ENCODE peak calls at places on chromosomes 2 and 18, in four cellular contexts. E is left lung, O is adrenal gland, Z is tibial artery. L is an unnamed sample.
A peak's percentile ranks its signal among the peaks of the same experiment; 100 is the strongest.

GRCh38 chr2:70270323-70270722 is 12.4 kb downstream of the PCYOX1 start:
- DNase-seq in Z (no peak), E (no peak), O (no peak), L (no peak)

GRCh38 chr18:75489493-75490190 is 62.1 kb upstream of the SMIM21 start:
- DNase-seq in E (no peak), O (no peak), Z (no peak), L (no peak)

GRCh38 chr2:24024018-24024417 is 14.1 kb downstream of the MFSD2B start:
- DNase-seq in O (no peak), E (no peak), Z (no peak), L (no peak)

GRCh38 chr2:240297553-240298315 is 137.7 kb upstream of the GPC1 start:
- DNase-seq in E (peak; percentile 57), Z (no peak), O (no peak), L (no peak)

GRCh38 chr2:216116418-216116817 is 7.3 kb downstream of the XRCC5 start:
- DNase-seq in O (no peak), Z (no peak), E (no peak), L (no peak)

GRCh38 chr2:68417931-68418330 is 49.2 kb downstream of the FBXO48 start:
- DNase-seq in O (no peak), E (no peak), Z (no peak), L (no peak)

GRCh38 chr2:233466991-233467603 is 99.5 kb downstream of the USP40 start:
- DNase-seq in O (no peak), Z (no peak), E (peak; percentile 48), L (no peak)

GRCh38 chr2:62236499-62236898 is 40.6 kb downstream of the B3GNT2 start:
- DNase-seq in E (no peak), Z (no peak), O (no peak), L (no peak)

GRCh38 chr2:241514545-241514944 is 6.2 kb upstream of the STK25 start:
- DNase-seq in Z (no peak), O (no peak), E (no peak), L (no peak)

GRCh38 chr2:95719473-95720060 is 127.8 kb downstream of the TRIM43 start:
- DNase-seq in E (peak; percentile 84), O (no peak), Z (no peak), L (no peak)
- H3K4me1 ChIP-seq in E (no peaks in the 10 kb centered on the region), O (no peaks in the 10 kb centered on the region), Z (no peaks in the 10 kb centered on the region), L (no peaks in the 10 kb centered on the region)

DNA sequence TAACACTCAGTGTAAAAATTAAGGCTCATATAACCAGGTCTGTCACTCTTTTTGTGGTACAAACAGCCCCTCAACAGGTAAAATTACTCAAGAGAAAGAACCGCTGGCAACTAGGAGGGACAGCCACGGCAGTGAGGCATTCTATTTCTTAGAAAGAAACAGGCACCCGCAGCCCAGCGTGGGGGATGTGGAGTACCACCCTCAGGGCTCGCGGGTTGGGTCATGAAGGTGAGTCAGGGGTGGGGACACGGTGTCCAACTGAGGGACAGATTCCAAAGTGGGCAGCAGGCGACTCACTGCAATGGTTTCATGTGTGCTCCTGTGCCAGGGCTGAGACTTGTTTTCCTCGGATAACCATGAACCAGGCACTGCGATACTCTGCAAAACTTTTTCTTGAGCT is 129.4 kb downstream of the DTNB start:
- DNase-seq in O (no peak), Z (no peak), E (peak; percentile 63), L (no peak)
- H3K27ac ChIP-seq in O (no peak overlapping the region), Z (no peak overlapping the region), E (no peak overlapping the region), L (no peak overlapping the region)

GRCh38 chr2:173680574-173680973 is 284.6 kb downstream of the SP3 start:
- DNase-seq in O (no peak), E (no peak), Z (no peak), L (no peak)

GRCh38 chr2:173672573-173673340 is 292.4 kb downstream of the SP3 start:
- DNase-seq in E (no peak), O (no peak), Z (no peak), L (no peak)

GRCh38 chr2:173676647-173677046 is 288.5 kb downstream of the SP3 start:
- DNase-seq in O (no peak), E (no peak), Z (no peak), L (no peak)

GRCh38 chr2:173681891-173682655 is 283.1 kb downstream of the SP3 start:
- DNase-seq in Z (no peak), E (no peak), O (no peak), L (no peak)

DNA sequence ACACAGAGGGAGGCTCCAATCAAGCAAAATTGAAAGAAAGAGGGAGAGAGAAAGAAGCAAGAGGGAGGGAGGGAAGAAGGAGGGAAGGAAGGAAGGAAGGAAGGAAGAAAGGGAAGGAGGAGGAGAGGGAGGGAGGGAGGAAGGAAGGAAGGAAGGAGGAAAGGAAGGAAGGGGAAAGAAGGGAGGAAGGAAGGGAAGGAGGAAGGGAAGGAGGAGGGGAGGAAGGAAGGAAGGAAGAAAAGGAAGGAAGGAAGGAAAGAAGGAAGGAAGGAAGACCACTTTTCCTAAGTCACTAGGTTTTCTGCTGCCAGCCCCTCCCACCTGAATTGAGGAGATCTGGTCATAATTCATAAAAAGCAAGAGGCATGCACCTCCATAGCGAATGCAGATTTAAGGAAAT is 287.0 kb downstream of the SP3 start:
- DNase-seq in O (no peak), Z (no peak), E (no peak), L (no peak)
- H3K4me1 ChIP-seq in O (no peaks in the 10 kb centered on the region), Z (no peaks in the 10 kb centered on the region), E (no peaks in the 10 kb centered on the region), L (no peaks in the 10 kb centered on the region)

GRCh38 chr2:96917008-96917575 is 47.2 kb upstream of the SEMA4C start:
- DNase-seq in E (peak; percentile 32), Z (no peak), O (no peak), L (no peak)
- H3K27ac ChIP-seq in E (no peak overlapping the region), Z (no peak overlapping the region), O (no peak overlapping the region), L (peak overlapping the region; percentile 6)

DNA sequence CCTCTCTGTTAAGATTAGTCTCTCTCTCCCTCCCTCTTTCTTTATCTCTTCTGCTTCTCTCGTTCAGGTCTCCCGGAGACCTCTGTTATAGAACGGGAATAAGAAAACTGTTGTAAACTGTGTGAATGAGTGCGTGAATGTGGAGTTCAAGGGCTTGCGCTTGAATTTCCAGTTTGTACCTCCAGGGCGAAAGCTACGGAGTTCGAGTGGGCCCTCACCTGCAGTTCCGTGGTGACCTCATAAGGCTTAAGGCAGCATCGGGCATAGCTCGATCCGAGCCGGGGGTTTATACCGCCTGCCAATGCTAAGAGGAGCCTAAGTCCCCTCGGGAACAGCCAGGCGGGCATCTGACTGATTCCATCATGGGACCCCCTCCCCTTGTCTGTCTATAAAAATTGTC is 26.5 kb downstream of the SKA1 start:
- DNase-seq in E (no peak), Z (no peak), O (no peak), L (no peak)
- H3K4me1 ChIP-seq in E (no peaks in the 10 kb centered on the region), Z (no peaks in the 10 kb centered on the region), O (peaks cover 16% of the 10 kb centered on the region), L (no peaks in the 10 kb centered on the region)

DNA sequence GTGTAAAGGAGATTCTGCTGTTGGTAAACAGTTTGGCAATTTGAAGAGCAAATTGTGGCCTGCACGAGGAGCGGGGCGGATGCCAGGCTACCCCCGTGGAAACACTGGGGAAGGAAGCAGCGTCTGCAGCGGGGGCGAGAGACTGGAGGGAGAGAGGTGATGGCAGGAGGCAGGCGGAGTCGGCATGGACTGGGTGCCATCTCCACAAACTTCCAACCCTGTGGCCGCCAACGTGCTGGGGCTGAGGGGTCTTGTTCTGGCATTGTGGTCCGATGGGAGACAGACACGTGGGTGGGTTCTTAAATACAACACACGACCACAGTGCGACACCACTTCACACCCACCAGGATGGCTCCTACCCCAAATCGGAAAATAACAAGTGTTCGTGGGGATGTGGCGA is 82.7 kb upstream of the HPCAL1 start:
- DNase-seq in E (peak; percentile 51), O (no peak), Z (no peak), L (no peak)
- H3K27ac ChIP-seq in E (no peak overlapping the region), O (no peak overlapping the region), Z (no peak overlapping the region), L (no peak overlapping the region)

GRCh38 chr2:172458561-172459124 is 31.3 kb downstream of the ITGA6 start:
- DNase-seq in Z (no peak), O (no peak), E (no peak), L (no peak)

GRCh38 chr2:172456002-172456401 is 28.6 kb downstream of the ITGA6 start:
- DNase-seq in E (no peak), O (no peak), Z (no peak), L (no peak)

GRCh38 chr2:172454404-172455120 is 27.2 kb downstream of the ITGA6 start:
- DNase-seq in O (no peak), E (no peak), Z (no peak), L (no peak)

GRCh38 chr2:172455121-172455515 is 27.7 kb downstream of the ITGA6 start:
- DNase-seq in E (no peak), Z (no peak), O (no peak), L (peak; percentile 29)

GRCh38 chr2:172457606-172458005 is 30.2 kb downstream of the ITGA6 start:
- DNase-seq in O (no peak), E (no peak), Z (no peak), L (no peak)
- H3K4me1 ChIP-seq in O (peaks cover 25% of the 10 kb centered on the region), E (peaks cover 58% of the 10 kb centered on the region), Z (no peaks in the 10 kb centered on the region), L (peaks cover 88% of the 10 kb centered on the region)

DNA sequence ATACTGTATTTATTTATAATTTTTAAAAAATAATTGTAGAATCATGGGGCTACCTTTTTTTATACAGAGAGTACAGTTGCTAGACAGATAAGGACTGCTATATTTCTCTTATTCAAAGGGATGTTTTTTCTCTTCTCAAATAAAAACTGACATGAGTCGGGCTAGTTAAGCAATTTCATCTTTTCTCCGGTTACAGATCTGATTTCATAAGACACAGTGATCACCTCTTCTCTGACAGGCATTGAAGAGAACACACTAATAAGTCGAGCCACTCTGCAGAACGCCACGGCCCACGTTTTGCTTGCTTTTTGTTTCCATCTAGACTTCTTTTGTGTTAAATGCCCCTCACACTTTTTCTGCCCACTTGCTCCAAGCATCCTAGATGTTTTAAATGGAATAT is 85.4 kb downstream of the HNRNPLL start:
- DNase-seq in O (no peak), Z (no peak), E (no peak), L (no peak)
- H3K27ac ChIP-seq in O (no peak overlapping the region), Z (no peak overlapping the region), E (no peak overlapping the region), L (no peak overlapping the region)

GRCh38 chr2:43123486-43123885 is 102.9 kb downstream of the ZFP36L2 start:
- DNase-seq in E (no peak), O (no peak), Z (no peak), L (no peak)
- H3K4me1 ChIP-seq in E (peaks cover 24% of the 10 kb centered on the region), O (peaks cover 6% of the 10 kb centered on the region), Z (no peaks in the 10 kb centered on the region), L (peaks cover 22% of the 10 kb centered on the region)

L was measured in CD8-positive, alpha-beta memory T cell.